ENCODE peak calls at places on chromosomes 3 and 15, in eight cellular contexts. S is MCF 10A, M is fibroblast of pulmonary artery, I is progenitor cell of endocrine pancreas, A is A549, K is tibial artery, E is cardiac fibroblast, D is cardiac muscle cell. J is an unnamed sample.
A peak's percentile ranks its signal among the peaks of the same experiment; 100 is the strongest.

GRCh38 chr15:75456710-75457109 is 5.2 kb upstream of the SIN3A start:
- DNase-seq in S (no peak), M (peak; percentile 14), I (no peak), A (no peak), K (no peak), E (no peak), D (peak; percentile 23), J (no peak)

GRCh38 chr3:30550246-30550645 is 56.2 kb upstream of the TGFBR2 start:
- DNase-seq in S (peak; percentile 65), M (peak; percentile 56), I (no peak), A (peak; percentile 6), K (no peak), E (peak; percentile 50), D (no peak), J (no peak)

GRCh38 chr15:90002428-90002844 is 1.3 kb downstream of the ZNF710 start:
- DNase-seq in S (peak; percentile 59), M (peak; percentile 30), I (peak; percentile 34), A (peak; percentile 56), K (peak; percentile 42), E (peak; percentile 45), D (peak; percentile 49), J (peak; percentile 43)

GRCh38 chr3:175585898-175586297 is 726.8 kb downstream of the NAALADL2 start:
- DNase-seq in S (peak; percentile 55), M (peak; percentile 53), I (no peak), A (no peak), K (no peak), E (peak; percentile 78), D (peak; percentile 18), J (no peak)

GRCh38 chr3:114709102-114709501 is 415.3 kb downstream of the TIGIT start:
- DNase-seq in S (peak; percentile 69), M (peak; percentile 40), I (no peak), A (no peak), K (no peak), E (peak; percentile 62), D (peak; percentile 45), J (no peak)

GRCh38 chr3:133662256-133662773 is 574 bp upstream of the TOPBP1 start:
- DNase-seq in S (peak; percentile 41), M (peak; percentile 27), I (no peak), A (peak; percentile 20), K (no peak), E (peak; percentile 43), D (peak; percentile 31), J (no peak)

GRCh38 chr15:98942966-98943584 is 64.5 kb downstream of the PGPEP1L start:
- DNase-seq in S (no peak), M (no peak), I (no peak), A (no peak), K (no peak), E (no peak), D (no peak), J (no peak)

GRCh38 chr3:187130346-187131066 is 8.8 kb downstream of the RPL39L start:
- DNase-seq in S (peak; percentile 56), M (peak; percentile 89), I (no peak), A (no peak), K (no peak), E (peak; percentile 87), D (peak; percentile 87), J (no peak)

GRCh38 chr3:62940763-62941632 is 65.8 kb upstream of the CADPS start:
- DNase-seq in S (peak; percentile 43), M (no peak), I (no peak), A (no peak), K (no peak), E (peak; percentile 38), D (no peak), J (no peak)

GRCh38 chr3:111128884-111129283 is 57.3 kb downstream of the NECTIN3 start:
- DNase-seq in S (no peak), M (no peak), I (no peak), A (peak; percentile 2), K (no peak), E (no peak), D (no peak), J (no peak)

GRCh38 chr3:136195258-136196063 is 674 bp downstream of the MSL2 start:
- DNase-seq in S (peak; percentile 72), M (peak; percentile 74), I (peak; percentile 61), A (peak; percentile 82), K (peak; percentile 80), E (peak; percentile 78), D (peak; percentile 83), J (peak; percentile 82)

GRCh38 chr3:102229062-102229655 is 205.7 kb upstream of the ZPLD1 start:
- DNase-seq in S (peak; percentile 84), M (peak; percentile 86), I (peak; percentile 58), A (peak; percentile 75), K (peak; percentile 78), E (peak; percentile 86), D (peak; percentile 85), J (peak; percentile 76)
- TF ChIP-seq CTCF in S (peak; percentile 92), M (peak; percentile 97), I (peak; percentile 93), A (peak; percentile 92), K (peak; percentile 96), E (peak; percentile 95), D (peak; percentile 97), J (peak; percentile 91)

DNA sequence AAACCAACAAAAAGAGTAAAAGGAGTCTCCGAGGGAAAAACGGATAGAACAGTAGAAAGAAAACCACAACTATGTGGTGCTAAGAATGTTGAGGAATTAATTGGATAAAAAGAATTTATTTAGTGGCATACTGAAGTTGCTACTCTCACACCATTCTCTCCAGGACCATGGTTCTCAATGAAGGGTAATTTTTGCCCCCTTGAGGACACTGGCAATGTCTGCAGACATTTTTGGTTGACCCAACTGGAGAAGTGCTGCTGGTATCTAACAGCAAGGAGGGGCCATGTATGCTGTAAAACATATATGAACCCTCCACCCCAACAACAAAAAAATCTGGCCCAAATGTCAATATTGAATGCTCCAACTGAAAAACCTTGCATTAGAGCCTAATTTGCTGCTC is 85.9 kb upstream of the CSPG5 start:
- DNase-seq in S (peak; percentile 35), M (peak; percentile 14), I (no peak), A (peak; percentile 37), K (no peak), E (peak; percentile 18), D (peak; percentile 12), J (no peak)
- TF ChIP-seq CTCF in S (peak; percentile 17), M (peak; percentile 29), I (peak; percentile 35), A (no peak), K (peak; percentile 4), E (peak; percentile 35), D (peak; percentile 35), J (no peak)

GRCh38 chr3:18390024-18390660 is 35.0 kb downstream of the SATB1 start:
- DNase-seq in S (no peak), M (no peak), I (no peak), A (no peak), K (no peak), E (no peak), D (no peak), J (no peak)

GRCh38 chr3:18385706-18386105 is 39.4 kb downstream of the SATB1 start:
- DNase-seq in S (no peak), M (no peak), I (no peak), A (no peak), K (no peak), E (no peak), D (no peak), J (no peak)

GRCh38 chr3:18386274-18386673 is 38.9 kb downstream of the SATB1 start:
- DNase-seq in S (no peak), M (no peak), I (no peak), A (no peak), K (no peak), E (no peak), D (no peak), J (no peak)

GRCh38 chr3:18393906-18394305 is 31.2 kb downstream of the SATB1 start:
- DNase-seq in S (peak; percentile 66), M (peak; percentile 68), I (no peak), A (no peak), K (no peak), E (peak; percentile 57), D (peak; percentile 41), J (no peak)

GRCh38 chr3:18389108-18389733 is 35.9 kb downstream of the SATB1 start:
- DNase-seq in S (peak; percentile 44), M (peak; percentile 35), I (no peak), A (peak; percentile 15), K (no peak), E (peak; percentile 44), D (peak; percentile 23), J (no peak)
- TF ChIP-seq CTCF in S (peak; percentile 42), M (peak; percentile 60), I (peak; percentile 82), A (peak; percentile 74), K (peak; percentile 50), E (peak; percentile 53), D (peak; percentile 64), J (peak; percentile 89)

GRCh38 chr15:100350434-100351226 is 8.9 kb upstream of the ADAMTS17 start:
- DNase-seq in S (peak; percentile 95), M (peak; percentile 94), I (no peak), A (peak; percentile 90), K (peak; percentile 59), E (peak; percentile 91), D (peak; percentile 95), J (no peak)

GRCh38 chr15:100346866-100347512 is 5.2 kb upstream of the ADAMTS17 start:
- DNase-seq in S (no peak), M (peak; percentile 10), I (no peak), A (no peak), K (no peak), E (no peak), D (no peak), J (no peak)

GRCh38 chr15:100349696-100350433 is 8.1 kb upstream of the ADAMTS17 start:
- DNase-seq in S (peak; percentile 93), M (peak; percentile 93), I (peak; percentile 92), A (peak; percentile 95), K (peak; percentile 93), E (peak; percentile 91), D (peak; percentile 97), J (peak; percentile 96)

GRCh38 chr15:100349321-100349695 is 7.5 kb upstream of the ADAMTS17 start:
- DNase-seq in S (no peak), M (no peak), I (no peak), A (no peak), K (no peak), E (no peak), D (no peak), J (no peak)

GRCh38 chr15:100348578-100348977 is 6.8 kb upstream of the ADAMTS17 start:
- DNase-seq in S (peak; percentile 18), M (no peak), I (no peak), A (no peak), K (no peak), E (no peak), D (no peak), J (no peak)
- TF ChIP-seq CTCF in S (no peak), M (no peak), I (no peak), A (no peak), K (no peak), E (no peak), D (no peak), J (no peak)

DNA sequence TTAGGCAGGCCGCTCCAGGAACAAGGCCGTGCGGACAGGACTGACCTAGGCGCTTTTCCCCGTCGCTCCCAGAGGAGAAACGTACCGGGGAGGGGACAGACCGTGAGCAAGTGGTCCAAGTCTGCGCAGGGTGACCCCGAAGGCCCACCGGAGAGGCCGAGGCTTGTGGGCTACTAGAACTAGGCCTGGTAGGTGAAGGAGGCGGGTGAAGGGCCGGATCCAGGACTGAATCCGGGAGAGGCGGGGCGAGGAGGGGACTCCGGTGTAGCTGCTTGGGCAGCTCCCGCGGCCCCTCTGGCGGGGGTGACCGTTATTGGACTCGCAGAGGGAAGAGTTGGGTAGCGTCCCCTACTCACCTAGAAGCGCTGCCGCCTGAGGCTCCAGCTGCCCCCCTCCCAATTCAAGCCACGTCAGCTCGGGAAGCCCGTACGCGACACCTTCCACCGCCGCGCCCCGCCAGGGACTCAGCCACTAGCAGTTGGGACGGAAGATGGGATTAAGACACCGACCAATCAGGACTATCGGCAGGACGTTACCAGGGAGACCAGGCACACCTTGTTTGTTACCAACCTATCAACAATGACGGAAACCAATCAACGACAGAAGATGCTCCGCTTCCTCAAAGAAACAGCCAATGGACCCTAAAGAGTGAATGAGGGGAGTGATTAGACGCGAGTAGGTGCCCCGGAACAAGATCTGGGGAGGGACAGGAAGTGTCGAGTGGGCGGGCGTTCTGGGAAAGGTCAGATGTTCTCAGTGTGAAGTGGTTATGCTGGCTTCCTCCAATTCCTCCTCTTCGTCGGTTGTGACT is at the start of gene GOLGB1:
- DNase-seq in S (peak; percentile 100), M (peak; percentile 100), I (peak; percentile 73), A (peak; percentile 99), K (peak; percentile 96), E (peak; percentile 100), D (peak; percentile 100), J (peak; percentile 86)
- TF ChIP-seq CTCF in S (no peak), M (no peak), I (no peak), A (no peak), K (no peak), E (no peak), D (no peak), J (no peak)